ENCODE peak calls at places on chromosomes 1 and 21, in seven cellular contexts. W is stimulated activated CD4-positive, alpha-beta T cell treated with anti-CD3 and anti-CD28 coated beads, Interleukin-15, amount 100 ng/mL, for 1 hour; E is NCI-H460; O is left ventricle myocardium inferior; B is hippocampal formation; K is activated T-cell treated with anti-CD3 and anti-CD28 coated beads for 1 hour; M is osteocyte. C is an unnamed sample.

GRCh38 chr1:7596126-7596755 is 174.9 kb upstream of the VAMP3 start:
- DNase-seq in W (no peak), E (no peak), O (no peak), B (no peak), K (no peak), M (no peak), C (no peak)

GRCh38 chr1:206982216-206982615 is 12.0 kb upstream of the FCAMR start:
- DNase-seq in W (peak; percentile 25), E (peak; percentile 58), O (peak; percentile 35), B (peak; percentile 49), K (peak; percentile 48), M (no peak), C (peak; percentile 54)

GRCh38 chr1:54483875-54484437 is 64.1 kb upstream of the ACOT11 start:
- DNase-seq in W (no peak), E (no peak), O (no peak), B (no peak), K (no peak), M (no peak), C (no peak)

GRCh38 chr1:94746635-94747525 is 73.3 kb upstream of the SLC44A3 start:
- DNase-seq in W (no peak), E (no peak), O (no peak), B (no peak), K (no peak), M (no peak), C (no peak)

GRCh38 chr1:56709269-56709880 is 64.3 kb downstream of the PRKAA2 start:
- DNase-seq in W (no peak), E (peak; percentile 58), O (no peak), B (peak; percentile 40), K (no peak), M (no peak), C (no peak)

GRCh38 chr1:186605762-186606350 is 74.4 kb downstream of the PTGS2 start:
- DNase-seq in W (no peak), E (peak; percentile 72), O (no peak), B (no peak), K (no peak), M (no peak), C (no peak)

GRCh38 chr1:166391677-166392076 is 224.9 kb upstream of the FAM78B start:
- DNase-seq in W (no peak), E (peak; percentile 81), O (no peak), B (no peak), K (no peak), M (no peak), C (no peak)

GRCh38 chr1:89557443-89557820 is 32.8 kb downstream of the LRRC8B start:
- DNase-seq in W (no peak), E (no peak), O (no peak), B (peak; percentile 30), K (no peak), M (no peak), C (no peak)

GRCh38 chr1:203590559-203590958 is 36.1 kb upstream of the ATP2B4 start:
- DNase-seq in W (no peak), E (no peak), O (no peak), B (no peak), K (no peak), M (no peak), C (no peak)

GRCh38 chr1:41073971-41074370 is 52.4 kb upstream of the SLFNL1 start:
- DNase-seq in W (no peak), E (no peak), O (no peak), B (no peak), K (no peak), M (no peak), C (no peak)

GRCh38 chr1:226912587-226913176 is 27.4 kb upstream of the COQ8A start:
- DNase-seq in W (peak; percentile 40), E (peak; percentile 8), O (peak; percentile 60), B (peak; percentile 5), K (peak; percentile 27), M (no peak), C (no peak)

GRCh38 chr1:154584267-154584994 is 16.9 kb downstream of the CHRNB2 start:
- DNase-seq in W (no peak), E (no peak), O (no peak), B (no peak), K (no peak), M (no peak), C (no peak)

GRCh38 chr1:183075861-183076260 is 52.6 kb downstream of the LAMC1 start:
- DNase-seq in W (no peak), E (no peak), O (no peak), B (no peak), K (no peak), M (no peak), C (no peak)

GRCh38 chr1:38580591-38580990 is 279.0 kb downstream of the RRAGC start:
- DNase-seq in W (no peak), E (no peak), O (no peak), B (no peak), K (no peak), M (no peak), C (no peak)

GRCh38 chr1:39655578-39656268 is 16.2 kb downstream of the NT5C1A start:
- DNase-seq in W (no peak), E (no peak), O (no peak), B (no peak), K (no peak), M (no peak), C (no peak)

GRCh38 chr1:109498161-109498801 is 4.4 kb downstream of the CYB561D1 start:
- DNase-seq in W (peak; percentile 18), E (no peak), O (no peak), B (no peak), K (no peak), M (no peak), C (no peak)

GRCh38 chr1:160777486-160778089 is 18.4 kb upstream of the LY9 start:
- DNase-seq in W (no peak), E (peak; percentile 17), O (no peak), B (no peak), K (peak; percentile 19), M (peak; percentile 70), C (no peak)

GRCh38 chr1:44025816-44026215 is 5.4 kb downstream of the SLC6A9 start:
- DNase-seq in W (no peak), E (no peak), O (no peak), B (no peak), K (no peak), M (no peak), C (no peak)

GRCh38 chr1:223652436-223652901 is 13.0 kb downstream of the CAPN8 start:
- DNase-seq in W (no peak), E (no peak), O (no peak), B (peak; percentile 32), K (no peak), M (no peak), C (no peak)

GRCh38 chr1:41540886-41541591 is 56.6 kb upstream of the EDN2 start:
- DNase-seq in W (no peak), E (no peak), O (no peak), B (no peak), K (no peak), M (no peak), C (no peak)

GRCh38 chr21:46183910-46184624 is at the start of gene SPATC1L:
- DNase-seq in W (peak; percentile 27), E (peak; percentile 35), O (peak; percentile 71), B (peak; percentile 80), K (peak; percentile 21), M (peak; percentile 88), C (peak; percentile 76)

GRCh38 chr1:25581764-25582163 is 34.8 kb upstream of the MAN1C1 start:
- DNase-seq in W (no peak), E (no peak), O (no peak), B (no peak), K (no peak), M (no peak), C (no peak)

GRCh38 chr1:179779645-179780272 is 36.7 kb downstream of the FAM163A start:
- DNase-seq in W (no peak), E (no peak), O (no peak), B (no peak), K (no peak), M (no peak), C (no peak)

GRCh38 chr1:31120783-31121180 is 55.3 kb upstream of the PUM1 start:
- DNase-seq in W (no peak), E (no peak), O (no peak), B (no peak), K (no peak), M (no peak), C (no peak)

GRCh38 chr1:183349201-183349711 is 68.9 kb downstream of the NMNAT2 start:
- DNase-seq in W (no peak), E (no peak), O (no peak), B (peak; percentile 80), K (no peak), M (no peak), C (peak; percentile 30)

GRCh38 chr1:207702317-207702716 is 49.5 kb upstream of the CD46 start:
- DNase-seq in W (no peak), E (no peak), O (no peak), B (no peak), K (no peak), M (no peak), C (no peak)

GRCh38 chr21:31203371-31204054 is 140.5 kb downstream of the TIAM1 start:
- DNase-seq in W (no peak), E (no peak), O (no peak), B (no peak), K (no peak), M (no peak), C (no peak)

GRCh38 chr1:183205196-183205781 is 19.2 kb downstream of the LAMC2 start:
- DNase-seq in W (no peak), E (no peak), O (no peak), B (no peak), K (no peak), M (no peak), C (peak; percentile 41)

GRCh38 chr1:212293579-212293978 is 8.4 kb downstream of the PPP2R5A start:
- DNase-seq in W (no peak), E (no peak), O (no peak), B (no peak), K (no peak), M (no peak), C (no peak)

GRCh38 chr1:16978589-16979474 is 1.6 kb downstream of the MFAP2 start:
- DNase-seq in W (no peak), E (no peak), O (peak; percentile 49), B (no peak), K (no peak), M (peak; percentile 91), C (peak; percentile 77)

GRCh38 chr21:17819878-17820232 is 699 bp upstream of the C21orf91 start:
- DNase-seq in W (peak; percentile 54), E (no peak), O (no peak), B (peak; percentile 90), K (no peak), M (no peak), C (no peak)

GRCh38 chr1:91608876-91609275 is 108.2 kb downstream of the CDC7 start:
- DNase-seq in W (no peak), E (no peak), O (no peak), B (no peak), K (no peak), M (no peak), C (no peak)

GRCh38 chr1:145956776-145957442 is 908 bp downstream of the LIX1L start:
- DNase-seq in W (no peak), E (no peak), O (peak; percentile 31), B (no peak), K (no peak), M (no peak), C (no peak)

GRCh38 chr1:39268906-39269305 is 64.4 kb downstream of the MACF1 start:
- DNase-seq in W (no peak), E (no peak), O (no peak), B (no peak), K (no peak), M (no peak), C (no peak)

GRCh38 chr1:54407201-54407956 is 1.2 kb upstream of the SSBP3 start:
- DNase-seq in W (no peak), E (peak; percentile 84), O (peak; percentile 39), B (peak; percentile 92), K (peak; percentile 38), M (no peak), C (peak; percentile 85)

GRCh38 chr1:183942933-183943693 is 94.4 kb downstream of the COLGALT2 start:
- DNase-seq in W (no peak), E (peak; percentile 84), O (no peak), B (no peak), K (no peak), M (peak; percentile 90), C (no peak)

GRCh38 chr1:14267991-14268390 is 330.5 kb upstream of the KAZN start:
- DNase-seq in W (no peak), E (no peak), O (no peak), B (no peak), K (no peak), M (no peak), C (no peak)